ENCODE peak calls at places on chromosomes 1 and 21, in eight cellular contexts. K is K562, R is NCI-H446 treated with DMSO at 0.1 percent for 48 hours, B is heart right ventricle, O is glutamatergic neuron, L is NCI-H510A treated with DMSO at 0.1 percent for 48 hours, U is kidney glomerular epithelial cell, I is esophagus muscularis mucosa. H is an unnamed sample.

GRCh38 chr1:2588661-2589330 is 2.2 kb downstream of the PRXL2B start:
- DNase-seq in K (no peak), R (no peak), B (peak; percentile 21), O (peak; percentile 10), L (no peak), U (no peak), I (no peak), H (no peak)

GRCh38 chr1:173212952-173213491 is 5.9 kb upstream of the TNFSF4 start:
- DNase-seq in K (no peak), R (no peak), B (no peak), O (no peak), L (no peak), U (no peak), I (no peak), H (no peak)

GRCh38 chr1:52552236-52552504 is 722 bp downstream of the TUT4 start:
- DNase-seq in K (peak; percentile 55), R (no peak), B (no peak), O (peak; percentile 47), L (peak; percentile 67), U (peak; percentile 74), I (no peak), H (peak; percentile 65)

GRCh38 chr1:84928979-84929378 is 36.0 kb upstream of the LPAR3 start:
- DNase-seq in K (no peak), R (no peak), B (no peak), O (no peak), L (no peak), U (no peak), I (no peak), H (no peak)

GRCh38 chr1:183896466-183897026 is 91.6 kb downstream of the RGL1 start:
- DNase-seq in K (no peak), R (no peak), B (no peak), O (no peak), L (no peak), U (no peak), I (peak; percentile 50), H (no peak)

GRCh38 chr21:29096619-29097018 is 23.2 kb upstream of the CCT8 start:
- DNase-seq in K (no peak), R (no peak), B (no peak), O (no peak), L (no peak), U (no peak), I (no peak), H (no peak)

GRCh38 chr1:169692766-169693460 is 18.5 kb downstream of the SELL start:
- DNase-seq in K (no peak), R (no peak), B (no peak), O (no peak), L (no peak), U (no peak), I (no peak), H (no peak)

GRCh38 chr1:40049745-40050144 is 9.2 kb downstream of the CAP1 start:
- DNase-seq in K (no peak), R (no peak), B (no peak), O (no peak), L (no peak), U (peak; percentile 72), I (no peak), H (no peak)

GRCh38 chr1:18948913-18949688 is 7.4 kb downstream of the IFFO2 start:
- DNase-seq in K (no peak), R (no peak), B (peak; percentile 55), O (no peak), L (no peak), U (no peak), I (no peak), H (no peak)

GRCh38 chr21:41045534-41046268 is 122.3 kb upstream of the BACE2 start:
- DNase-seq in K (no peak), R (no peak), B (no peak), O (peak; percentile 74), L (peak; percentile 82), U (no peak), I (peak; percentile 89), H (peak; percentile 87)

GRCh38 chr1:12460911-12461621 is 156.9 kb downstream of the DHRS3 start:
- DNase-seq in K (peak; percentile 64), R (no peak), B (peak; percentile 60), O (no peak), L (peak; percentile 14), U (no peak), I (no peak), H (no peak)

GRCh38 chr1:179026813-179027664 is 1.3 kb downstream of the FAM20B start:
- DNase-seq in K (no peak), R (no peak), B (no peak), O (no peak), L (no peak), U (no peak), I (no peak), H (no peak)

GRCh38 chr1:42533101-42533863 is 70.2 kb downstream of the CCDC30 start:
- DNase-seq in K (no peak), R (no peak), B (no peak), O (no peak), L (no peak), U (no peak), I (no peak), H (no peak)

GRCh38 chr21:42862774-42863503 is 16.4 kb downstream of the WDR4 start:
- DNase-seq in K (no peak), R (no peak), B (no peak), O (no peak), L (peak; percentile 3), U (no peak), I (no peak), H (peak; percentile 55)

GRCh38 chr1:86197206-86197855 is 40.8 kb upstream of the COL24A1 start:
- DNase-seq in K (no peak), R (no peak), B (no peak), O (no peak), L (no peak), U (no peak), I (no peak), H (no peak)

GRCh38 chr1:177561436-177561835 is 390.7 kb downstream of the BRINP2 start:
- DNase-seq in K (no peak), R (no peak), B (no peak), O (no peak), L (no peak), U (no peak), I (no peak), H (no peak)

GRCh38 chr1:56795864-56796263 is 23.3 kb downstream of the FYB2 start:
- DNase-seq in K (no peak), R (no peak), B (no peak), O (no peak), L (no peak), U (no peak), I (no peak), H (no peak)

GRCh38 chr1:191371626-191372025 is 786.6 kb upstream of the RGS18 start:
- DNase-seq in K (no peak), R (no peak), B (no peak), O (no peak), L (no peak), U (no peak), I (no peak), H (peak; percentile 12)

GRCh38 chr1:234629026-234629425 is 19.0 kb upstream of the IRF2BP2 start:
- DNase-seq in K (no peak), R (no peak), B (no peak), O (no peak), L (peak; percentile 48), U (no peak), I (no peak), H (no peak)

GRCh38 chr1:150235436-150235851 is 468 bp downstream of the ANP32E start:
- DNase-seq in K (peak; percentile 54), R (no peak), B (no peak), O (no peak), L (no peak), U (no peak), I (peak; percentile 90), H (no peak)

GRCh38 chr1:49323925-49324540 is 547.3 kb upstream of the BEND5 start:
- DNase-seq in K (no peak), R (peak; percentile 7), B (no peak), O (no peak), L (no peak), U (no peak), I (no peak), H (no peak)

GRCh38 chr1:215673943-215674342 is 106.8 kb downstream of the KCTD3 start:
- DNase-seq in K (no peak), R (no peak), B (no peak), O (no peak), L (no peak), U (no peak), I (no peak), H (no peak)

H was measured in NCI-H1105 treated with DMSO at 0.1 percent for 48 hours.